ENCODE peak calls at places on chromosomes 1 and 21, in ten cellular contexts. One of them, this sample, is unnamed.

GRCh38 chr1:161080391-161081150 is 8.8 kb downstream of the NECTIN4 start:
- DNase-seq in nephron progenitor cell: no peak
- DNase-seq in ovary: no peak
- DNase-seq in heart left ventricle: no peak
- DNase-seq in foreskin fibroblast: peak
- DNase-seq in GM10248: no peak
- DNase-seq in body of pancreas: no peak
- DNase-seq in heart right ventricle: no peak
- DNase-seq in Peyer's patch: no peak
- DNase-seq in RWPE2: no peak
- DNase-seq in this sample: no peak

GRCh38 chr1:88079036-88079435 is 605.0 kb upstream of the PKN2 start:
- DNase-seq in foreskin fibroblast: no peak
- DNase-seq in body of pancreas: no peak
- DNase-seq in Peyer's patch: no peak
- DNase-seq in RWPE2: no peak
- DNase-seq in heart right ventricle: no peak
- DNase-seq in ovary: no peak
- DNase-seq in GM10248: no peak
- DNase-seq in heart left ventricle: no peak
- DNase-seq in nephron progenitor cell: peak
- DNase-seq in this sample: no peak

GRCh38 chr1:24934300-24935195 is 4.5 kb upstream of the RUNX3 start:
- DNase-seq in GM10248: no peak
- DNase-seq in foreskin fibroblast: no peak
- DNase-seq in nephron progenitor cell: no peak
- DNase-seq in RWPE2: no peak
- DNase-seq in ovary: no peak
- DNase-seq in body of pancreas: no peak
- DNase-seq in heart left ventricle: no peak
- DNase-seq in Peyer's patch: no peak
- DNase-seq in heart right ventricle: no peak
- DNase-seq in this sample: no peak

GRCh38 chr1:37186246-37186756 is 152.0 kb upstream of the GRIK3 start:
- DNase-seq in nephron progenitor cell: no peak
- DNase-seq in heart left ventricle: no peak
- DNase-seq in GM10248: no peak
- DNase-seq in ovary: no peak
- DNase-seq in heart right ventricle: no peak
- DNase-seq in body of pancreas: peak
- DNase-seq in RWPE2: no peak
- DNase-seq in foreskin fibroblast: no peak
- DNase-seq in Peyer's patch: no peak
- DNase-seq in this sample: no peak

GRCh38 chr1:225778412-225778669 is 715 bp downstream of the SRP9 start:
- DNase-seq in ovary: no peak
- DNase-seq in Peyer's patch: no peak
- DNase-seq in nephron progenitor cell: no peak
- DNase-seq in foreskin fibroblast: no peak
- DNase-seq in body of pancreas: no peak
- DNase-seq in heart right ventricle: no peak
- DNase-seq in RWPE2: no peak
- DNase-seq in heart left ventricle: no peak
- DNase-seq in GM10248: no peak
- DNase-seq in this sample: no peak

GRCh38 chr1:46219551-46220520 is 16.7 kb downstream of the LURAP1 start:
- DNase-seq in foreskin fibroblast: no peak
- DNase-seq in nephron progenitor cell: no peak
- DNase-seq in body of pancreas: no peak
- DNase-seq in Peyer's patch: no peak
- DNase-seq in ovary: no peak
- DNase-seq in heart right ventricle: no peak
- DNase-seq in heart left ventricle: no peak
- DNase-seq in RWPE2: no peak
- DNase-seq in GM10248: no peak
- DNase-seq in this sample: no peak

GRCh38 chr1:74480068-74480467 is 32.3 kb downstream of the LRRC53 start:
- DNase-seq in RWPE2: no peak
- DNase-seq in heart left ventricle: no peak
- DNase-seq in nephron progenitor cell: no peak
- DNase-seq in body of pancreas: no peak
- DNase-seq in ovary: no peak
- DNase-seq in foreskin fibroblast: no peak
- DNase-seq in Peyer's patch: no peak
- DNase-seq in heart right ventricle: no peak
- DNase-seq in GM10248: no peak
- DNase-seq in this sample: no peak

GRCh38 chr1:6612641-6613360 is 730 bp upstream of the PHF13 start:
- DNase-seq in Peyer's patch: no peak
- DNase-seq in heart right ventricle: peak
- DNase-seq in body of pancreas: peak
- DNase-seq in RWPE2: no peak
- DNase-seq in GM10248: peak
- DNase-seq in ovary: peak
- DNase-seq in nephron progenitor cell: no peak
- DNase-seq in foreskin fibroblast: peak
- DNase-seq in heart left ventricle: peak
- DNase-seq in this sample: no peak

GRCh38 chr1:232952514-232953175 is 2.2 kb downstream of the NTPCR start:
- DNase-seq in heart left ventricle: no peak
- DNase-seq in foreskin fibroblast: peak
- DNase-seq in body of pancreas: peak
- DNase-seq in GM10248: peak
- DNase-seq in Peyer's patch: peak
- DNase-seq in ovary: no peak
- DNase-seq in nephron progenitor cell: peak
- DNase-seq in RWPE2: no peak
- DNase-seq in heart right ventricle: no peak
- DNase-seq in this sample: no peak

GRCh38 chr1:15213333-15213732 is 33.7 kb upstream of the FHAD1 start:
- DNase-seq in heart left ventricle: no peak
- DNase-seq in ovary: peak
- DNase-seq in heart right ventricle: no peak
- DNase-seq in foreskin fibroblast: no peak
- DNase-seq in RWPE2: no peak
- DNase-seq in GM10248: no peak
- DNase-seq in body of pancreas: no peak
- DNase-seq in nephron progenitor cell: no peak
- DNase-seq in Peyer's patch: no peak
- DNase-seq in this sample: no peak

GRCh38 chr1:42730988-42731387 is 9.0 kb downstream of the CLDN19 start:
- DNase-seq in RWPE2: no peak
- DNase-seq in GM10248: no peak
- DNase-seq in heart right ventricle: no peak
- DNase-seq in nephron progenitor cell: no peak
- DNase-seq in Peyer's patch: no peak
- DNase-seq in body of pancreas: no peak
- DNase-seq in heart left ventricle: no peak
- DNase-seq in ovary: no peak
- DNase-seq in foreskin fibroblast: no peak
- DNase-seq in this sample: no peak
- TF ChIP-seq CTCF in RWPE2: peak
- TF ChIP-seq CTCF in GM10248: peak
- TF ChIP-seq CTCF in heart right ventricle: no peak
- TF ChIP-seq CTCF in nephron progenitor cell: no peak
- TF ChIP-seq CTCF in Peyer's patch: no peak
- TF ChIP-seq CTCF in body of pancreas: no peak
- TF ChIP-seq CTCF in heart left ventricle: no peak
- TF ChIP-seq CTCF in ovary: no peak
- TF ChIP-seq CTCF in foreskin fibroblast: no peak
- TF ChIP-seq CTCF in this sample: no peak

GRCh38 chr21:35825954-35826353 is 234.4 kb downstream of the SETD4 start:
- DNase-seq in foreskin fibroblast: no peak
- DNase-seq in nephron progenitor cell: no peak
- DNase-seq in heart left ventricle: no peak
- DNase-seq in GM10248: no peak
- DNase-seq in body of pancreas: no peak
- DNase-seq in heart right ventricle: no peak
- DNase-seq in Peyer's patch: no peak
- DNase-seq in RWPE2: no peak
- DNase-seq in ovary: no peak
- DNase-seq in this sample: no peak
- TF ChIP-seq CTCF in foreskin fibroblast: no peak
- TF ChIP-seq CTCF in nephron progenitor cell: no peak
- TF ChIP-seq CTCF in heart left ventricle: no peak
- TF ChIP-seq CTCF in GM10248: no peak
- TF ChIP-seq CTCF in body of pancreas: no peak
- TF ChIP-seq CTCF in heart right ventricle: no peak
- TF ChIP-seq CTCF in Peyer's patch: no peak
- TF ChIP-seq CTCF in RWPE2: no peak
- TF ChIP-seq CTCF in ovary: no peak
- TF ChIP-seq CTCF in this sample: no peak

GRCh38 chr1:41918450-41919043 is at the start of gene HIVEP3:
- DNase-seq in ovary: no peak
- DNase-seq in foreskin fibroblast: no peak
- DNase-seq in heart left ventricle: no peak
- DNase-seq in nephron progenitor cell: no peak
- DNase-seq in RWPE2: no peak
- DNase-seq in Peyer's patch: no peak
- DNase-seq in heart right ventricle: no peak
- DNase-seq in GM10248: no peak
- DNase-seq in body of pancreas: peak
- DNase-seq in this sample: no peak
- TF ChIP-seq CTCF in ovary: no peak
- TF ChIP-seq CTCF in foreskin fibroblast: peak
- TF ChIP-seq CTCF in heart left ventricle: peak
- TF ChIP-seq CTCF in nephron progenitor cell: no peak
- TF ChIP-seq CTCF in RWPE2: no peak
- TF ChIP-seq CTCF in Peyer's patch: no peak
- TF ChIP-seq CTCF in heart right ventricle: peak
- TF ChIP-seq CTCF in GM10248: no peak
- TF ChIP-seq CTCF in body of pancreas: peak
- TF ChIP-seq CTCF in this sample: no peak

DNA sequence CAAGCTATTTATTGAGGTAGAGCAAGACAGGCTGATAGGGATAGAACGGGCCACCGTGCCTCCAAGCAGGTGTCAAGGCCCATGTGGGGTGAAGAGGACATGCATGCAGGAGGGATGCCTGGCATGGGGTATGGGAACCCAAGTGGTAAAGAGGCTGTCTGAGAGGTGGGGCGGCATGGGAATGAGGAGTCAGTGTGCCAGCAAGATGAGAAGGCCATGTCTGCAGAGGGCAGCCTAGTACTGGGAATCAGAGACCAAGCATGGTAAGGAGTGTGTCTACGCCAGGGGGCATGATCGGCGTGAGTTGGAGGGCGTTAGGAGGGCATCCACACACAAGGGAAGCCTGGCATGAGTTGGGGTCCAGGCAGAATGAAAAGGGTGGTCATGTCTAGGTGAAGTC is 303.7 kb upstream of the PLD5 start:
- DNase-seq in Peyer's patch: no peak
- DNase-seq in foreskin fibroblast: no peak
- DNase-seq in heart right ventricle: no peak
- DNase-seq in GM10248: no peak
- DNase-seq in heart left ventricle: no peak
- DNase-seq in nephron progenitor cell: no peak
- DNase-seq in body of pancreas: no peak
- DNase-seq in ovary: no peak
- DNase-seq in RWPE2: no peak
- DNase-seq in this sample: no peak
- TF ChIP-seq CTCF in Peyer's patch: no peak
- TF ChIP-seq CTCF in foreskin fibroblast: no peak
- TF ChIP-seq CTCF in heart right ventricle: no peak
- TF ChIP-seq CTCF in GM10248: no peak
- TF ChIP-seq CTCF in heart left ventricle: no peak
- TF ChIP-seq CTCF in nephron progenitor cell: no peak
- TF ChIP-seq CTCF in body of pancreas: no peak
- TF ChIP-seq CTCF in ovary: no peak
- TF ChIP-seq CTCF in RWPE2: no peak
- TF ChIP-seq CTCF in this sample: no peak

GRCh38 chr1:195714248-195714647 is 894.0 kb downstream of the KCNT2 start:
- DNase-seq in Peyer's patch: no peak
- DNase-seq in nephron progenitor cell: no peak
- DNase-seq in foreskin fibroblast: peak
- DNase-seq in ovary: no peak
- DNase-seq in heart left ventricle: no peak
- DNase-seq in heart right ventricle: no peak
- DNase-seq in GM10248: no peak
- DNase-seq in RWPE2: no peak
- DNase-seq in body of pancreas: no peak
- DNase-seq in this sample: no peak
- TF ChIP-seq CTCF in Peyer's patch: no peak
- TF ChIP-seq CTCF in nephron progenitor cell: no peak
- TF ChIP-seq CTCF in foreskin fibroblast: no peak
- TF ChIP-seq CTCF in ovary: no peak
- TF ChIP-seq CTCF in heart left ventricle: no peak
- TF ChIP-seq CTCF in heart right ventricle: no peak
- TF ChIP-seq CTCF in GM10248: no peak
- TF ChIP-seq CTCF in RWPE2: no peak
- TF ChIP-seq CTCF in body of pancreas: no peak
- TF ChIP-seq CTCF in this sample: no peak

GRCh38 chr1:147757015-147757990 is 3.1 kb downstream of the GJA5 start:
- DNase-seq in GM10248: no peak
- DNase-seq in heart right ventricle: no peak
- DNase-seq in Peyer's patch: no peak
- DNase-seq in ovary: no peak
- DNase-seq in heart left ventricle: no peak
- DNase-seq in nephron progenitor cell: no peak
- DNase-seq in body of pancreas: no peak
- DNase-seq in RWPE2: peak
- DNase-seq in foreskin fibroblast: no peak
- DNase-seq in this sample: no peak
- TF ChIP-seq CTCF in GM10248: no peak
- TF ChIP-seq CTCF in heart right ventricle: no peak
- TF ChIP-seq CTCF in Peyer's patch: no peak
- TF ChIP-seq CTCF in ovary: no peak
- TF ChIP-seq CTCF in heart left ventricle: no peak
- TF ChIP-seq CTCF in nephron progenitor cell: no peak
- TF ChIP-seq CTCF in body of pancreas: no peak
- TF ChIP-seq CTCF in RWPE2: no peak
- TF ChIP-seq CTCF in foreskin fibroblast: no peak
- TF ChIP-seq CTCF in this sample: no peak

This sample was measured in natural killer cell.